ENCODE peak calls at places on chromosome 12, in nine cellular contexts. F, O, I, E, X, W, U, L and G are unnamed samples.

GRCh38 chr12:7555752-7556151 is 52.2 kb upstream of the CD163 start:
- DNase-seq in F (peak; percentile 24), U (peak; percentile 33), L (no peak), I (no peak), O (no peak), E (no peak), X (peak; percentile 6), W (no peak), G (peak; percentile 3)

GRCh38 chr12:32843528-32844095 is 53.0 kb downstream of the PKP2 start:
- DNase-seq in L (no peak), X (no peak), U (peak; percentile 32), O (no peak), I (no peak), F (no peak), E (no peak), W (no peak), G (no peak)

GRCh38 chr12:121789800-121790748 is 3.4 kb downstream of the RHOF start:
- DNase-seq in W (no peak), O (peak; percentile 88), E (peak; percentile 92), L (no peak), U (no peak), X (no peak), F (no peak), I (peak; percentile 98), G (no peak)

GRCh38 chr12:47886471-47887240 is 18.1 kb downstream of the VDR start:
- DNase-seq in O (no peak), U (no peak), E (no peak), F (no peak), I (no peak), X (no peak), L (no peak), W (no peak), G (no peak)

GRCh38 chr12:6772331-6772695 is at the start of gene LAG3:
- DNase-seq in L (no peak), U (no peak), O (no peak), W (no peak), E (no peak), X (no peak), F (no peak), I (no peak), G (no peak)

GRCh38 chr12:132610896-132611602 is 667 bp upstream of the LRCOL1 start:
- DNase-seq in E (no peak), X (no peak), I (no peak), U (no peak), W (no peak), L (no peak), O (no peak), F (no peak), G (no peak)

GRCh38 chr12:125889742-125890141 is 824.5 kb downstream of the AACS start:
- DNase-seq in U (no peak), X (no peak), W (peak; percentile 60), L (no peak), O (no peak), E (no peak), F (no peak), I (no peak), G (peak; percentile 20)

GRCh38 chr12:121189061-121189886 is 20.7 kb upstream of the P2RX4 start:
- DNase-seq in F (peak; percentile 51), W (no peak), U (no peak), L (no peak), X (no peak), I (no peak), O (no peak), E (no peak), G (no peak)

GRCh38 chr12:91870872-91871707 is 274.6 kb downstream of the BTG1 start:
- DNase-seq in F (no peak), I (no peak), L (no peak), O (no peak), X (no peak), U (peak; percentile 38), E (no peak), W (no peak), G (no peak)

GRCh38 chr12:74896186-74896585 is 313.5 kb downstream of the KCNC2 start:
- DNase-seq in U (peak; percentile 52), O (no peak), W (no peak), F (no peak), L (no peak), X (peak; percentile 1), I (no peak), E (no peak), G (no peak)

GRCh38 chr12:57632898-57633825 is at the start of gene B4GALNT1:
- DNase-seq in I (peak; percentile 61), E (peak; percentile 46), U (peak; percentile 26), X (no peak), L (peak; percentile 91), O (peak; percentile 81), W (peak; percentile 56), F (peak; percentile 61), G (no peak)

GRCh38 chr12:8681129-8681902 is 16.5 kb upstream of the RIMKLB start:
- DNase-seq in W (no peak), X (no peak), F (peak; percentile 91), O (no peak), L (no peak), U (peak; percentile 97), I (no peak), E (no peak), G (peak; percentile 55)

DNA sequence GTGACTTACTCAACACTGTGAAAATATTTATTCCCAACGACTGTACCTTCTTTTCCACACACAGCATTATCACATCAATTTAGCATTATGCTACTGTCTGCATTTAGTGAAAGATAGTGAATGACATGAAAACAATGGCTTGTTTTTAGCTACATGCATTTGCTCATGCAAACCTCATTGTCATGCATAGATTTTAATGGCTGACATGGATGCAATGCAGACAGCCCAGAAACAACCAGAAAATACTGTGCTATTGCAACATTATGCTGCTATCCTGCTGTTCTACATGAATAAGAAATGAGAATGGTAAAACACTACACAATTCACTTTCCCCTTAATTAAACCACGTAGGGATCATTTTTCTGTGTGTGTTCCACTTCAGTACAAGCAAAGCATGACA is 90.8 kb downstream of the LIN7A start:
- DNase-seq in L (no peak), W (no peak), E (no peak), O (no peak), U (no peak), X (no peak), F (no peak), I (no peak), G (no peak)
- H3K4me3 ChIP-seq in L (no peak overlapping the region), W (no peak overlapping the region), E (no peak overlapping the region), O (no peak overlapping the region), U (no peak overlapping the region), X (no peak overlapping the region), F (no peak overlapping the region), I (no peak overlapping the region), G (no peak overlapping the region)

DNA sequence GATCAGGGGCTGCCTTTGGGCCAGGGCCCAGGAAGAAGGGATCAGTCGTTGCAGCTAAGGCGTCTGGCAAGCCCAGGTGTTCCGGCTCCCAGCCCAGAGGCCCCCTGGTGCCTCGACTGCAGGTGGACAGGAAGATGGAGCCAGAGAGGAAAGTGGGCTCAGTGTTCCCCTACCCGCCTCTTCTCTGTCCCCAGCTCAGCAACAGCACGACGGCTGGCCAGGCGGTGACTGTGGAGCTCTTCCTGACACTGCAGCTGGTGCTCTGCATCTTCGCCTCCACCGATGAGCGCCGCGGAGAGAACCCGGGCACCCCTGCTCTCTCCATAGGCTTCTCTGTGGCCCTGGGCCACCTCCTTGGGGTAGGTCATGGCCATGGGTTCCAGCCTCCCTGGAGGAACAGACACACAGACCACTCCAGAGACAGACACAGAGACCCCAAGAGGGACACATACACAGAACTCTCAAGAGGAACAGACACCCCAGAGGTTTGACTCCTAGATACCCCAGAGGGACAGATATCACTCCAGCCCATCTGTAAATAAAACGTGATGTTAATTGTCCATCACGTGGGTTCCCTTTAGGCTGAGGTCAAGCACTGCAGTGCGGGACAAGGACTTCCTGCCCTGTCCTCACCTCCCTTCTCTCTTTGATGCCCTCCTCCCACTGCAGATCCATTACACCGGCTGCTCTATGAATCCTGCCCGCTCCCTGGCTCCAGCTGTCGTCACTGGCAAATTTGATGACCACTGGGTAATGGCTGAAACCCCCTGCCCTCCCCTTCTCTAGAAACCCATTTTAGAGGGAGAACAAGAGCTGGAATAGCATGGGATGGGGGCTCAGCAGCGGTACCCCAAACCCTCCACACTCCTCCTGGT is 3.7 kb downstream of the AQP2 start:
- DNase-seq in O (peak; percentile 63), F (no peak), U (no peak), E (no peak), W (no peak), X (no peak), L (peak; percentile 37), I (no peak), G (no peak)
- TF ChIP-seq CTCF in O (no peak), F (no peak), U (no peak), E (no peak), W (no peak), X (no peak), L (no peak), I (no peak), G (no peak)

GRCh38 chr12:109089683-109090082 is 3.6 kb downstream of the ALKBH2 start:
- DNase-seq in E (no peak), U (no peak), F (no peak), X (no peak), L (no peak), W (no peak), I (no peak), O (no peak), G (no peak)
- H3K4me3 ChIP-seq in E (no peak overlapping the region), U (no peak overlapping the region), F (no peak overlapping the region), X (no peak overlapping the region), L (no peak overlapping the region), W (no peak overlapping the region), I (no peak overlapping the region), O (no peak overlapping the region), G (no peak overlapping the region)

GRCh38 chr12:95384785-95385184 is 89.2 kb upstream of the METAP2 start:
- DNase-seq in W (no peak), I (no peak), U (no peak), O (no peak), E (no peak), X (no peak), F (no peak), L (no peak), G (no peak)
- TF ChIP-seq CTCF in W (no peak), I (no peak), U (no peak), O (no peak), E (no peak), X (no peak), F (no peak), L (no peak), G (no peak)

DNA sequence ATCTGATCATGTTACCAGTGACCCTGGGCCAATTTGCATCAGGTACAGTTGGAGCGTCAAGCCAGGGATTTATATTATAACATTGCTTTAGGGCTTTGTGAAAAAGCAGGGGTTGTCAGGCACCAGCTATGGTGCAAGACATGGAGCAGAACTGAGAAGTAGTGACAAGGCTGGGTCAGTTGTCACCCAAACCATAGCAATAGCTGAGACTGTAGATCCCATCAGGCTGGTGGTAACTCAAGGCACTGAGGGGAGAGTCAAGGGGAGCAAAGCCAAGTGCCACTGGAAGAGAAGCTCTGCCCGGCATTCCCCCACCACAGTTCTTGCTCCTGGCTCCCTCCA is 16.9 kb downstream of the BCL2L14 start:
- DNase-seq in X (no peak), U (no peak), W (no peak), E (no peak), I (no peak), L (no peak), O (no peak), F (no peak), G (no peak)
- H3K4me3 ChIP-seq in X (no peak overlapping the region), U (no peak overlapping the region), W (no peak overlapping the region), E (no peak overlapping the region), I (no peak overlapping the region), L (no peak overlapping the region), O (no peak overlapping the region), F (no peak overlapping the region), G (no peak overlapping the region)

DNA sequence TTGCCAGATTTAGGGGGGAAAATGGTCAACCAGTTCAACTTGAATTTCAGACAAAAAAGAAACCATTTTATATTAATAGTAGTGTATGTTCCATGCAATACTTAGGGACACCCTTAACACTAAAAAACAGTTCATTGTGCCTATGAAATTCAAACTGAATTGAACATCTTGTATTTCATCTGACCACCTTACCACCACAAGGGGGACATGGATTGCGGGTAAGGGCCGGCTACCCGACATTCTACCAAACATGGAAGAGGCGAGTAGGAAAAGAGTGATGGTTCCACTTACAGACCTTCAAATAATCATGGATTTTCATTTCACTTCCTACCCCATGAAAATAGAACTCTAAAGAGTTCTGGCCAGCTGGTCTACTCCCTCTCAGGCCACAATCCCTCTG is 10.3 kb upstream of the STK38L start:
- DNase-seq in U (no peak), W (no peak), L (no peak), E (no peak), F (no peak), O (no peak), I (no peak), X (no peak), G (no peak)
- TF ChIP-seq CTCF in U (no peak), W (no peak), L (peak; percentile 26), E (no peak), F (peak; percentile 14), O (no peak), I (no peak), X (peak; percentile 9), G (peak; percentile 21)